ENCODE peak calls at places on chromosomes 13 and 19, in seven cellular contexts. K is cardiac muscle cell; I is CD4-positive, CD25-positive, alpha-beta regulatory T cell; V is tibial nerve; C is GM23338; O is breast epithelium; Q is right lobe of liver. E is an unnamed sample. For H3K4me1, the result is how much of the 10 kb centered on the place peaks cover.

GRCh38 chr19:56367829-56368711 is 25.3 kb downstream of the ZNF582 start:
- DNase-seq in K (peak), I (peak), V (peak), C (peak), O (peak), Q (peak), E (no peak)

GRCh38 chr19:24060687-24061356 is 26.2 kb upstream of the ZNF254 start:
- DNase-seq in K (no peak), I (no peak), V (no peak), C (no peak), O (no peak), Q (no peak), E (no peak)

GRCh38 chr13:87827479-87827878 is 156.3 kb downstream of the SLITRK5 start:
- DNase-seq in K (no peak), I (no peak), V (no peak), C (no peak), O (no peak), Q (no peak), E (no peak)

GRCh38 chr13:59679239-59679638 is 484.5 kb downstream of the DIAPH3 start:
- DNase-seq in K (no peak), I (no peak), V (no peak), C (peak), O (no peak), Q (no peak), E (peak)

GRCh38 chr13:85693889-85694511 is 105.2 kb downstream of the SLITRK6 start:
- DNase-seq in K (no peak), I (no peak), V (no peak), C (peak), O (no peak), Q (no peak), E (no peak)

GRCh38 chr19:28169168-28169862 is 1043.6 kb downstream of the UQCRFS1 start:
- DNase-seq in K (peak), I (no peak), V (no peak), C (peak), O (no peak), Q (no peak), E (no peak)

GRCh38 chr19:7729831-7730285 is 2.1 kb downstream of the CLEC4G start:
- DNase-seq in K (no peak), I (no peak), V (no peak), C (peak), O (no peak), Q (no peak), E (no peak)

GRCh38 chr19:42657551-42657950 is 62.8 kb upstream of the CEACAM8 start:
- DNase-seq in K (no peak), I (no peak), V (no peak), C (no peak), O (no peak), Q (no peak), E (no peak)

GRCh38 chr19:55647732-55648656 is at the start of gene CCDC106:
- DNase-seq in K (peak), I (peak), V (peak), C (peak), O (no peak), Q (peak), E (peak)

GRCh38 chr13:75693227-75693626 is 57.1 kb downstream of the LMO7 start:
- DNase-seq in K (no peak), I (no peak), V (no peak), C (no peak), O (no peak), Q (no peak), E (no peak)

GRCh38 chr19:374183-374885 is 29.7 kb upstream of the MIER2 start:
- DNase-seq in K (no peak), I (no peak), V (no peak), C (no peak), O (no peak), Q (no peak), E (no peak)

GRCh38 chr19:31548941-31549340 is 199.7 kb upstream of the TSHZ3 start:
- DNase-seq in K (peak), I (no peak), V (no peak), C (peak), O (no peak), Q (no peak), E (no peak)

GRCh38 chr19:7550987-7551761 is 15.7 kb downstream of the PNPLA6 start:
- DNase-seq in K (peak), I (peak), V (no peak), C (peak), O (no peak), Q (peak), E (peak)

GRCh38 chr19:913080-913748 is at the start of gene R3HDM4:
- DNase-seq in K (peak), I (peak), V (peak), C (peak), O (peak), Q (peak), E (peak)

GRCh38 chr19:55645512-55645881 is 2.0 kb downstream of the ZNF581 start:
- DNase-seq in K (no peak), I (no peak), V (no peak), C (no peak), O (no peak), Q (no peak), E (no peak)

GRCh38 chr13:40589285-40590109 is 76.9 kb downstream of the FOXO1 start:
- DNase-seq in K (peak), I (no peak), V (peak), C (no peak), O (no peak), Q (no peak), E (no peak)

GRCh38 chr13:86020350-86021002 is 221.3 kb upstream of the SLITRK6 start:
- DNase-seq in K (peak), I (no peak), V (no peak), C (no peak), O (no peak), Q (no peak), E (peak)

GRCh38 chr19:1816530-1817298 is 4.6 kb upstream of the ATP8B3 start:
- DNase-seq in K (no peak), I (no peak), V (no peak), C (no peak), O (no peak), Q (no peak), E (no peak)

GRCh38 chr19:44939668-44940067 is 2.4 kb upstream of the APOC4 start:
- DNase-seq in K (no peak), I (no peak), V (no peak), C (no peak), O (no peak), Q (peak), E (no peak)

GRCh38 chr13:99392806-99393135 is 85.6 kb upstream of the GPR183 start:
- DNase-seq in K (no peak), I (no peak), V (no peak), C (no peak), O (no peak), Q (no peak), E (no peak)

GRCh38 chr13:97953376-97953970 is at the start of gene IPO5:
- DNase-seq in K (no peak), I (no peak), V (no peak), C (no peak), O (no peak), Q (no peak), E (no peak)

GRCh38 chr19:53915000-53915399 is 5.9 kb downstream of the CACNG7 start:
- DNase-seq in K (no peak), I (no peak), V (no peak), C (peak), O (no peak), Q (no peak), E (peak)

GRCh38 chr13:67175836-67176235 is 54.3 kb downstream of the PCDH9 start:
- DNase-seq in K (no peak), I (no peak), V (no peak), C (no peak), O (no peak), Q (no peak), E (no peak)

GRCh38 chr19:36604656-36605100 is 435 bp upstream of the ZNF382 start:
- DNase-seq in K (peak), I (peak), V (peak), C (peak), O (no peak), Q (peak), E (peak)

GRCh38 chr13:53141336-53141735 is 112.7 kb downstream of the OLFM4 start:
- DNase-seq in K (no peak), I (no peak), V (no peak), C (no peak), O (no peak), Q (no peak), E (no peak)

GRCh38 chr13:30312859-30313258 is 5.5 kb upstream of the KATNAL1 start:
- DNase-seq in K (no peak), I (no peak), V (no peak), C (no peak), O (no peak), Q (no peak), E (no peak)

GRCh38 chr13:114079601-114080536 is 52.6 kb downstream of the RASA3 start:
- DNase-seq in K (no peak), I (no peak), V (no peak), C (no peak), O (peak), Q (peak), E (peak)

GRCh38 chr19:7482584-7483439 is 6.0 kb downstream of the PEX11G start:
- DNase-seq in K (no peak), I (no peak), V (no peak), C (peak), O (no peak), Q (no peak), E (no peak)

GRCh38 chr19:1229056-1229607 is 8.7 kb downstream of the CBARP start:
- DNase-seq in K (no peak), I (no peak), V (no peak), C (no peak), O (no peak), Q (no peak), E (no peak)

GRCh38 chr13:31322025-31322424 is 122.2 kb downstream of the B3GLCT start:
- DNase-seq in K (peak), I (no peak), V (peak), C (no peak), O (no peak), Q (no peak), E (no peak)

GRCh38 chr13:34364633-34365032 is 546.7 kb downstream of the RFC3 start:
- DNase-seq in K (no peak), I (no peak), V (no peak), C (no peak), O (no peak), Q (no peak), E (no peak)

GRCh38 chr19:34120846-34121639 is 51.3 kb upstream of the LSM14A start:
- DNase-seq in K (peak), I (peak), V (peak), C (peak), O (no peak), Q (no peak), E (peak)

GRCh38 chr19:49858591-49858985 is 7.6 kb downstream of the PTOV1 start:
- DNase-seq in K (no peak), I (no peak), V (no peak), C (no peak), O (no peak), Q (peak), E (no peak)

GRCh38 chr13:102571075-102571474 is 25.7 kb upstream of the TPP2 start:
- DNase-seq in K (peak), I (no peak), V (no peak), C (peak), O (no peak), Q (no peak), E (no peak)

GRCh38 chr13:93260591-93260990 is 34.0 kb downstream of the GPC6 start:
- DNase-seq in K (no peak), I (no peak), V (no peak), C (no peak), O (no peak), Q (no peak), E (no peak)

GRCh38 chr13:99847318-99847750 is 124.2 kb downstream of the ZIC5 start:
- DNase-seq in K (no peak), I (no peak), V (no peak), C (no peak), O (no peak), Q (no peak), E (no peak)

DNA sequence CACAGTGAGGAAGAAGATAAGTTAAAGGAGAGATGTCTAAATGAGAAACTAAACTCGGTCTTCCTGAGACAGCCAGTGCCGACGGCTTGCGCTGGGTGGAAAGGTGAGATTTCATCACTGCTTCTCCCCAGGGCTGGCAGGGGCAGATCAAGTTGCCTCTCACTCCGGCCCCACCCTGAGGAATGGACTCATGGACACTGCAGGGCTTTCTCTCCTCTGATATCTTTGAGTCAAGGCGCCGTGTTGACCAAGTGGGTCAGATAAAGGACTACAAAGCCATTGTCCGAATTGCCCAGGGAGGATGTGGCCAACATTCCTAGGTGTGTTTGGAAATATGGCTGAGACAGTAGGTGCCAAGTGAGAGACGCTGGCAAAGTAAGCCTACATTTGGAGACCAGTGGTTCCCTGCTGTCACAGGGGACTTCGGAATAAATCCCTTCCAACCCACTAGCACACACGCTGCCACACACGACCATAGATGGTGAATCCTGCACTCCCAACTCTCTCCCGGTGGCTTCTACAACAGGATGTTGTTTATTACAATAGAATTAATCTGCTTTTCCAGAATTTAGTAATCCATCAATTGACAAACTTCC is 156.5 kb upstream of the TSC22D1 start:
- DNase-seq in K (peak), I (no peak), V (no peak), C (peak), O (no peak), Q (no peak), E (no peak)
- H3K4me3 ChIP-seq in K (no peak), I (no peak), V (no peak), C (no peak), O (peak), Q (no peak), E (no peak)

GRCh38 chr19:6241680-6242079 is 38.1 kb downstream of the MLLT1 start:
- DNase-seq in K (no peak), I (no peak), V (peak), C (no peak), O (no peak), Q (peak), E (no peak)
- H3K4me1 ChIP-seq in K (under half), I (under half), V (under half), C (under half), O (half or more), Q (under half), E (under half)

GRCh38 chr13:46894534-46894906 is 2.3 kb downstream of the HTR2A start:
- DNase-seq in K (no peak), I (no peak), V (no peak), C (no peak), O (no peak), Q (no peak), E (no peak)

GRCh38 chr13:46893221-46893620 is 3.6 kb downstream of the HTR2A start:
- DNase-seq in K (no peak), I (no peak), V (no peak), C (peak), O (no peak), Q (no peak), E (no peak)

GRCh38 chr13:46893820-46894533 is 2.9 kb downstream of the HTR2A start:
- DNase-seq in K (peak), I (peak), V (peak), C (peak), O (no peak), Q (peak), E (peak)

GRCh38 chr13:46899801-46900200 is 2.9 kb upstream of the HTR2A start:
- DNase-seq in K (no peak), I (no peak), V (no peak), C (no peak), O (no peak), Q (no peak), E (no peak)

DNA sequence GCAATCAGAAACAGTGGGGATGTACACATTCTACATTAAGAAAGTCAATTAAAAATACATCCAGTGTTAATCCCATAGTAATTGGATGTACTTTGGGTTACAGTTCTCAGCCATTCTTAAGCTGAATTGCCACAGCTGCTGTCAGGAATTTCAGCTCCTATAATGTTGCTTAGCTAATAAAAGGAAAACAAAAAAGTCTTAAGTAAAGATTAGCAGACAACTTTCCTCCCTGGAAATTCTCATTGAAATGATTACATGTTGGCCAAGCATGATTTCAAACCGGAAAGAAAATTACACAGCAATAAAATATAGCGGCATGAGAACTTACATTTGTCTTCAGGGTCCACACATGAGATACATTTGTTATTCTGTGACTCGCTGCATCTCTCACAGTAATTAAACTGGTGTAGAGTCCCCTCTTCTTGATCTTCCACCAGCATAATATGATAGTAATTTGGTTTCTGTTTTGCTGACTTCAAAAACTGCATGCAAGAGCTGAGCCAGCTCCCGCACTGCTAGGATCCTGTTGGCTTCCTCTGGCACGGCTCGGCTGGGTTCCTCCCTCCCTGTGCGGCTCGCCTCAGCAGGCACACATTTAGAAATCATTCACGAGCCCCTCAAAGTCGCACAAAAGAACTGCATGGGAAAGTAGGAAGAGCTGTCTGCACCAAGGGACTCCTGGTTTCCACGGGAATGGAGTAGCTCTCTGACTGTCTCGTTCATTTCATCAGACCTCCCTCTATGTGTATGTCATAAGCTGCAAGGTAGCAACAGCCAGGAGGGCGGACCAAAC is at the start of gene HTR2A:
- DNase-seq in K (peak), I (no peak), V (no peak), C (peak), O (no peak), Q (peak), E (no peak)
- H3K4me3 ChIP-seq in K (no peak), I (no peak), V (peak), C (no peak), O (peak), Q (peak), E (no peak)

GRCh38 chr13:106374631-106375030 is 160.8 kb downstream of the EFNB2 start:
- DNase-seq in K (no peak), I (no peak), V (no peak), C (no peak), O (no peak), Q (no peak), E (no peak)
- H3K4me1 ChIP-seq in K (under half), I (under half), V (under half), C (under half), O (under half), Q (under half), E (under half)

GRCh38 chr13:35923347-35923746 is 207.8 kb downstream of the DCLK1 start:
- DNase-seq in K (no peak), I (no peak), V (no peak), C (no peak), O (no peak), Q (no peak), E (no peak)
- H3K4me3 ChIP-seq in K (no peak), I (no peak), V (no peak), C (no peak), O (no peak), Q (no peak), E (no peak)

DNA sequence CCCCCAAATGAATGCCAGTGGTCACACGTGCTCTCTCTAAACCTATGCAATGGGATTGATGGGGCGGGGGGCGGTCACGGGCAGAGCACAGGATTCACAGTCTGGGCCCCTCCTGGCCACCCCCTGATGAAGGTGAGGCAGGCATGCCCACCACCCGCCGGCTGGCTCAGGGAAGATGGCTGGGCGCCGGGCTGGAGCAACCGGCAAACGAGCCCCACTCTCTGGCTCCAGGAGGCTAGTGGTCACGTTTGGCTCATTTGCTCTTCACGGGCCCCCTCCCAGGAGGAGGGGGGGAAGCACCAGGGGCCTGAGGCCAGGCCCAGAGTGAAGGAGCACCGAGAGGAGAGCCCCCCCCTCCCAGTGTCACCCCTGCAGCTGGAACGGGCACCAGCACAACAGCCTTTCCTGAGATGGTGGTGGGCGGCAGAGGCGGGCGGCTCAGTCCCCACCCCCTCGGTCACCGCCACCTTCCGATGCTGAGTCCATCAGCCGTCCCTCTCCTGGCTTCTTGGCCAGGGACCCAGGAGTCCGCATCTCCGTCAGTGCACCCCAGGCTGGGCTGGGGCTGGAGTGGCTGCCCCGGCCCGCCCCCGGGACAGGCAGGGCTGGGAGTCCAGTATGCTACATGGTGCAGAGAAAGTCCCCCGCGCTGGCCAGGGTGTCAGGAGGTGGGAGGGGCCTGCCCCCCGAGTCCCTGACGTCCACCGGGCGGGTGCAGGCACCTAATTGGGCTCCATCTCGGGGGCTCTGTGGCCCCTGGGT is 9.7 kb downstream of the BBC3 start:
- DNase-seq in K (no peak), I (no peak), V (no peak), C (no peak), O (no peak), Q (no peak), E (no peak)
- H3K4me1 ChIP-seq in K (under half), I (under half), V (under half), C (under half), O (under half), Q (under half), E (under half)

E was measured in HAP-1.